ENCODE peak calls at places on chromosomes 4 and X, in nine cellular contexts. D is psoas muscle, X is neural progenitor cell, T is aorta, B is hepatocyte, O is mesendoderm, M is heart left ventricle, G is tibial artery, I is GM23248. V is an unnamed sample.
A peak's percentile ranks its signal among the peaks of the same experiment; 100 is the strongest.

GRCh38 chrX:25442501-25442900 is 426.7 kb upstream of the ARX start:
- DNase-seq in D (no peak), X (peak; percentile 15), T (no peak), B (peak; percentile 6), O (peak; percentile 4), M (no peak), G (no peak), I (no peak), V (no peak)

GRCh38 chr4:69120869-69121268 is 24.6 kb downstream of the UGT2B7 start:
- DNase-seq in D (no peak), X (no peak), T (no peak), B (no peak), O (no peak), M (no peak), G (no peak), I (no peak), V (no peak)

GRCh38 chrX:45903781-45904201 is 641.4 kb downstream of the ZNF674 start:
- DNase-seq in D (no peak), X (peak; percentile 33), T (no peak), B (no peak), O (peak; percentile 91), M (no peak), G (no peak), I (no peak), V (no peak)

GRCh38 chrX:10414872-10415703 is 205.3 kb downstream of the MID1 start:
- DNase-seq in D (no peak), X (no peak), T (no peak), B (no peak), O (no peak), M (no peak), G (no peak), I (peak; percentile 37), V (no peak)

GRCh38 chr4:137253949-137254348 is 278.3 kb downstream of the PCDH18 start:
- DNase-seq in D (no peak), X (no peak), T (no peak), B (no peak), O (no peak), M (no peak), G (no peak), I (peak; percentile 61), V (no peak)

GRCh38 chr4:8761167-8761823 is 110.3 kb downstream of the HMX1 start:
- DNase-seq in D (no peak), X (no peak), T (peak; percentile 59), B (no peak), O (no peak), M (no peak), G (peak; percentile 34), I (no peak), V (no peak)

GRCh38 chr4:139624441-139625130 is 41.0 kb upstream of the MGST2 start:
- DNase-seq in D (no peak), X (no peak), T (no peak), B (no peak), O (no peak), M (no peak), G (no peak), I (no peak), V (no peak)

GRCh38 chr4:169774466-169775445 is 17.0 kb upstream of the HPF1 start:
- DNase-seq in D (no peak), X (peak; percentile 9), T (peak; percentile 78), B (peak; percentile 8), O (no peak), M (no peak), G (no peak), I (peak; percentile 16), V (no peak)

GRCh38 chr4:98485816-98486355 is 172.5 kb downstream of the TSPAN5 start:
- DNase-seq in D (no peak), X (no peak), T (no peak), B (no peak), O (no peak), M (no peak), G (no peak), I (no peak), V (no peak)

GRCh38 chrX:39704590-39704989 is 393.2 kb downstream of the BCOR start:
- DNase-seq in D (no peak), X (no peak), T (no peak), B (peak; percentile 37), O (no peak), M (no peak), G (no peak), I (no peak), V (no peak)

GRCh38 chr4:100635899-100636298 is 118.1 kb upstream of the EMCN start:
- DNase-seq in D (no peak), X (no peak), T (no peak), B (no peak), O (peak; percentile 23), M (no peak), G (no peak), I (no peak), V (no peak)

GRCh38 chrX:10190367-10190766 is 33.6 kb downstream of the CLCN4 start:
- DNase-seq in D (no peak), X (peak; percentile 60), T (no peak), B (peak; percentile 61), O (peak; percentile 46), M (no peak), G (no peak), I (peak; percentile 76), V (no peak)

GRCh38 chrX:100409316-100410082 is 574 bp downstream of the PCDH19 start:
- DNase-seq in D (peak; percentile 9), X (peak; percentile 52), T (peak; percentile 76), B (no peak), O (no peak), M (no peak), G (no peak), I (no peak), V (no peak)

GRCh38 chr4:109183851-109184345 is 118.6 kb downstream of the COL25A1 start:
- DNase-seq in D (no peak), X (no peak), T (no peak), B (no peak), O (no peak), M (no peak), G (no peak), I (no peak), V (no peak)

GRCh38 chr4:76897522-76898384 is at the start of gene SOWAHB:
- DNase-seq in D (peak; percentile 19), X (peak; percentile 66), T (peak; percentile 79), B (peak; percentile 90), O (peak; percentile 79), M (no peak), G (peak; percentile 66), I (peak; percentile 29), V (no peak)

GRCh38 chr4:185700635-185701034 is 111.4 kb downstream of the SORBS2 start:
- DNase-seq in D (no peak), X (no peak), T (no peak), B (no peak), O (no peak), M (no peak), G (no peak), I (no peak), V (no peak)

GRCh38 chr4:145618210-145618911 is 824 bp upstream of the MMAA start:
- DNase-seq in D (peak; percentile 19), X (peak; percentile 4), T (no peak), B (peak; percentile 15), O (no peak), M (no peak), G (no peak), I (peak; percentile 57), V (peak; percentile 27)

GRCh38 chrX:129239371-129239770 is 283.9 kb downstream of the SMARCA1 start:
- DNase-seq in D (no peak), X (no peak), T (no peak), B (no peak), O (no peak), M (no peak), G (no peak), I (peak; percentile 19), V (no peak)

GRCh38 chrX:130378008-130378669 is 7.3 kb downstream of the GPR119 start:
- DNase-seq in D (no peak), X (no peak), T (no peak), B (no peak), O (no peak), M (no peak), G (no peak), I (no peak), V (no peak)

GRCh38 chrX:22037225-22037624 is 5.1 kb downstream of the PHEX start:
- DNase-seq in D (no peak), X (no peak), T (no peak), B (no peak), O (no peak), M (no peak), G (no peak), I (no peak), V (no peak)

GRCh38 chrX:13001961-13002671 is 27.2 kb downstream of the TMSB4X start:
- DNase-seq in D (no peak), X (no peak), T (no peak), B (no peak), O (no peak), M (no peak), G (no peak), I (peak; percentile 32), V (no peak)

GRCh38 chr4:98710831-98711230 is 52.4 kb upstream of the TSPAN5 start:
- DNase-seq in D (no peak), X (no peak), T (no peak), B (no peak), O (peak; percentile 45), M (no peak), G (no peak), I (peak; percentile 16), V (no peak)

DNA sequence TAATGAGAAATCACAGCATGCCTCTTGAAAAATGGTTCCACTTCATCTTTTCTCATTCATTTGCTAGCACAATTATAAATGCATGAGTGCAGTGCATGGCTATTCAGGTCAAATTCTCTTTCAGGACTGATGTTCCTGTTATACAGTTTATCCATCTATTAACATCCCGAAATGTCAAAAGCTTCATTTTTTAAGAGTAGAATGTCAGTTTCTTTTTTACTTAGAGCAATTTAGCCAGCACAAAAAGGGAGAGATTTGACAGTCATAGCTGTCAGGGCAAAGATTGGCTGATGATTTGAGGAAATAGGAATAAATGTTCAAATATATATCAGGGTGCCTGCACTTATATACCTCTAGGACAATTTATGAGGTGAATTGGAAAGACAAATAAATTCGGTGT is 135.2 kb downstream of the ADGRL3 start:
- DNase-seq in D (no peak), X (no peak), T (no peak), B (no peak), O (no peak), M (no peak), G (no peak), I (no peak), V (no peak)
- H3K27ac ChIP-seq in D (no peak overlapping the region), X (peak overlapping the region; percentile 84), T (no peak overlapping the region), B (no peak overlapping the region), O (no peak overlapping the region), M (no peak overlapping the region), G (no peak overlapping the region), I (no peak overlapping the region), V (no peak overlapping the region)

GRCh38 chr4:86657382-86657781 is 63.3 kb downstream of the PTPN13 start:
- DNase-seq in D (no peak), X (no peak), T (no peak), B (no peak), O (no peak), M (no peak), G (no peak), I (no peak), V (no peak)
- H3K27ac ChIP-seq in D (no peak overlapping the region), X (no peak overlapping the region), T (no peak overlapping the region), B (no peak overlapping the region), O (no peak overlapping the region), M (no peak overlapping the region), G (no peak overlapping the region), I (no peak overlapping the region), V (no peak overlapping the region)

GRCh38 chr4:11898796-11899195 is 470.1 kb upstream of the HS3ST1 start:
- DNase-seq in D (no peak), X (no peak), T (no peak), B (no peak), O (no peak), M (no peak), G (no peak), I (no peak), V (no peak)
- H3K27ac ChIP-seq in D (no peak overlapping the region), X (no peak overlapping the region), T (no peak overlapping the region), B (no peak overlapping the region), O (no peak overlapping the region), M (no peak overlapping the region), G (no peak overlapping the region), I (no peak overlapping the region), V (no peak overlapping the region)

GRCh38 chr4:89142691-89143669 is 31.6 kb downstream of the TIGD2 start:
- DNase-seq in D (no peak), X (no peak), T (no peak), B (no peak), O (no peak), M (no peak), G (no peak), I (no peak), V (no peak)
- H3K27ac ChIP-seq in D (no peak overlapping the region), X (no peak overlapping the region), T (no peak overlapping the region), B (no peak overlapping the region), O (no peak overlapping the region), M (no peak overlapping the region), G (no peak overlapping the region), I (no peak overlapping the region), V (no peak overlapping the region)